ENCODE peak calls at places on chromosomes 1 and 21, in ten cellular contexts. One of them, this sample, is unnamed. For H3K4me1, the result is how much of the 10 kb centered on the place peaks cover.

GRCh38 chr1:211472724-211473123 is 19.2 kb downstream of the RD3 start:
- DNase-seq in GM23338: no peak
- DNase-seq in neural progenitor cell: no peak
- DNase-seq in CD8-positive, alpha-beta memory T cell: no peak
- DNase-seq in heart right ventricle: no peak
- DNase-seq in aorta: no peak
- DNase-seq in mesendoderm: no peak
- DNase-seq in transverse colon: no peak
- DNase-seq in mammary epithelial cell: no peak
- DNase-seq in CD4-positive, alpha-beta memory T cell: no peak
- DNase-seq in this sample: no peak

GRCh38 chr1:165884009-165884689 is 56.7 kb downstream of the UCK2 start:
- DNase-seq in GM23338: peak
- DNase-seq in neural progenitor cell: no peak
- DNase-seq in CD8-positive, alpha-beta memory T cell: no peak
- DNase-seq in heart right ventricle: no peak
- DNase-seq in aorta: no peak
- DNase-seq in mesendoderm: peak
- DNase-seq in transverse colon: no peak
- DNase-seq in mammary epithelial cell: no peak
- DNase-seq in CD4-positive, alpha-beta memory T cell: no peak
- DNase-seq in this sample: no peak

GRCh38 chr1:21703318-21703963 is 34.3 kb upstream of the RAP1GAP start:
- DNase-seq in GM23338: peak
- DNase-seq in neural progenitor cell: peak
- DNase-seq in CD8-positive, alpha-beta memory T cell: no peak
- DNase-seq in heart right ventricle: no peak
- DNase-seq in aorta: no peak
- DNase-seq in mesendoderm: peak
- DNase-seq in transverse colon: no peak
- DNase-seq in mammary epithelial cell: peak
- DNase-seq in CD4-positive, alpha-beta memory T cell: no peak
- DNase-seq in this sample: no peak

GRCh38 chr1:208437416-208437815 is 193.2 kb upstream of the PLXNA2 start:
- DNase-seq in GM23338: no peak
- DNase-seq in neural progenitor cell: no peak
- DNase-seq in CD8-positive, alpha-beta memory T cell: no peak
- DNase-seq in heart right ventricle: no peak
- DNase-seq in aorta: no peak
- DNase-seq in mesendoderm: peak
- DNase-seq in transverse colon: no peak
- DNase-seq in mammary epithelial cell: peak
- DNase-seq in CD4-positive, alpha-beta memory T cell: no peak
- DNase-seq in this sample: no peak

GRCh38 chr1:152756872-152757271 is 953 bp upstream of the KPRP start:
- DNase-seq in GM23338: no peak
- DNase-seq in neural progenitor cell: no peak
- DNase-seq in CD8-positive, alpha-beta memory T cell: no peak
- DNase-seq in heart right ventricle: no peak
- DNase-seq in aorta: no peak
- DNase-seq in mesendoderm: no peak
- DNase-seq in transverse colon: no peak
- DNase-seq in mammary epithelial cell: peak
- DNase-seq in CD4-positive, alpha-beta memory T cell: no peak
- DNase-seq in this sample: no peak

GRCh38 chr21:44875341-44875740 is 1.9 kb upstream of the PTTG1IP start:
- DNase-seq in GM23338: no peak
- DNase-seq in neural progenitor cell: no peak
- DNase-seq in CD8-positive, alpha-beta memory T cell: no peak
- DNase-seq in heart right ventricle: no peak
- DNase-seq in aorta: no peak
- DNase-seq in mesendoderm: no peak
- DNase-seq in transverse colon: no peak
- DNase-seq in mammary epithelial cell: peak
- DNase-seq in CD4-positive, alpha-beta memory T cell: no peak
- DNase-seq in this sample: no peak

GRCh38 chr1:212703991-212704564 is 4.4 kb upstream of the BATF3 start:
- DNase-seq in GM23338: peak
- DNase-seq in neural progenitor cell: no peak
- DNase-seq in CD8-positive, alpha-beta memory T cell: no peak
- DNase-seq in heart right ventricle: no peak
- DNase-seq in aorta: no peak
- DNase-seq in mesendoderm: no peak
- DNase-seq in transverse colon: no peak
- DNase-seq in mammary epithelial cell: no peak
- DNase-seq in CD4-positive, alpha-beta memory T cell: no peak
- DNase-seq in this sample: no peak

GRCh38 chr21:38388684-38389676 is 109.3 kb downstream of the ERG start:
- DNase-seq in GM23338: no peak
- DNase-seq in neural progenitor cell: no peak
- DNase-seq in CD8-positive, alpha-beta memory T cell: no peak
- DNase-seq in heart right ventricle: no peak
- DNase-seq in aorta: no peak
- DNase-seq in mesendoderm: no peak
- DNase-seq in transverse colon: no peak
- DNase-seq in mammary epithelial cell: no peak
- DNase-seq in CD4-positive, alpha-beta memory T cell: no peak
- DNase-seq in this sample: no peak

GRCh38 chr1:43934279-43934985 is 831 bp downstream of the ARTN start:
- DNase-seq in GM23338: peak
- DNase-seq in neural progenitor cell: peak
- DNase-seq in CD8-positive, alpha-beta memory T cell: peak
- DNase-seq in heart right ventricle: peak
- DNase-seq in aorta: peak
- DNase-seq in mesendoderm: peak
- DNase-seq in transverse colon: peak
- DNase-seq in mammary epithelial cell: peak
- DNase-seq in CD4-positive, alpha-beta memory T cell: peak
- DNase-seq in this sample: peak

GRCh38 chr1:45205910-45206721 is at the start of gene ZSWIM5:
- DNase-seq in GM23338: peak
- DNase-seq in neural progenitor cell: peak
- DNase-seq in CD8-positive, alpha-beta memory T cell: peak
- DNase-seq in heart right ventricle: peak
- DNase-seq in aorta: peak
- DNase-seq in mesendoderm: peak
- DNase-seq in transverse colon: peak
- DNase-seq in mammary epithelial cell: peak
- DNase-seq in CD4-positive, alpha-beta memory T cell: peak
- DNase-seq in this sample: peak

GRCh38 chr21:35057428-35057827 is 8.3 kb upstream of the RUNX1 start:
- DNase-seq in GM23338: no peak
- DNase-seq in neural progenitor cell: no peak
- DNase-seq in CD8-positive, alpha-beta memory T cell: no peak
- DNase-seq in heart right ventricle: no peak
- DNase-seq in aorta: no peak
- DNase-seq in mesendoderm: no peak
- DNase-seq in transverse colon: no peak
- DNase-seq in mammary epithelial cell: no peak
- DNase-seq in CD4-positive, alpha-beta memory T cell: no peak
- DNase-seq in this sample: no peak

GRCh38 chr1:2215909-2216766 is 12.0 kb upstream of the SKI start:
- DNase-seq in GM23338: no peak
- DNase-seq in neural progenitor cell: no peak
- DNase-seq in CD8-positive, alpha-beta memory T cell: no peak
- DNase-seq in heart right ventricle: peak
- DNase-seq in aorta: no peak
- DNase-seq in mesendoderm: no peak
- DNase-seq in transverse colon: no peak
- DNase-seq in mammary epithelial cell: no peak
- DNase-seq in CD4-positive, alpha-beta memory T cell: no peak
- DNase-seq in this sample: peak

GRCh38 chr21:28436286-28436932 is 556.3 kb downstream of the LTN1 start:
- DNase-seq in GM23338: no peak
- DNase-seq in neural progenitor cell: no peak
- DNase-seq in CD8-positive, alpha-beta memory T cell: no peak
- DNase-seq in heart right ventricle: no peak
- DNase-seq in aorta: no peak
- DNase-seq in mesendoderm: peak
- DNase-seq in transverse colon: no peak
- DNase-seq in mammary epithelial cell: peak
- DNase-seq in CD4-positive, alpha-beta memory T cell: no peak
- DNase-seq in this sample: no peak

GRCh38 chr21:33909756-33910155 is 5.8 kb downstream of the ATP5PO start:
- DNase-seq in GM23338: no peak
- DNase-seq in neural progenitor cell: no peak
- DNase-seq in CD8-positive, alpha-beta memory T cell: no peak
- DNase-seq in heart right ventricle: no peak
- DNase-seq in aorta: no peak
- DNase-seq in mesendoderm: no peak
- DNase-seq in transverse colon: no peak
- DNase-seq in mammary epithelial cell: no peak
- DNase-seq in CD4-positive, alpha-beta memory T cell: no peak
- DNase-seq in this sample: no peak

GRCh38 chr1:94672001-94672400 is 130.4 kb upstream of the F3 start:
- DNase-seq in GM23338: no peak
- DNase-seq in neural progenitor cell: no peak
- DNase-seq in CD8-positive, alpha-beta memory T cell: no peak
- DNase-seq in heart right ventricle: no peak
- DNase-seq in aorta: no peak
- DNase-seq in mesendoderm: no peak
- DNase-seq in transverse colon: no peak
- DNase-seq in mammary epithelial cell: no peak
- DNase-seq in CD4-positive, alpha-beta memory T cell: no peak
- DNase-seq in this sample: no peak
- H3K27ac ChIP-seq in GM23338: no peak
- H3K27ac ChIP-seq in neural progenitor cell: no peak
- H3K27ac ChIP-seq in CD8-positive, alpha-beta memory T cell: no peak
- H3K27ac ChIP-seq in heart right ventricle: no peak
- H3K27ac ChIP-seq in aorta: no peak
- H3K27ac ChIP-seq in mesendoderm: no peak
- H3K27ac ChIP-seq in transverse colon: no peak
- H3K27ac ChIP-seq in mammary epithelial cell: no peak
- H3K27ac ChIP-seq in CD4-positive, alpha-beta memory T cell: no peak
- H3K27ac ChIP-seq in this sample: no peak

GRCh38 chr1:9279172-9279840 is 13.4 kb upstream of the SPSB1 start:
- DNase-seq in GM23338: no peak
- DNase-seq in neural progenitor cell: no peak
- DNase-seq in CD8-positive, alpha-beta memory T cell: no peak
- DNase-seq in heart right ventricle: no peak
- DNase-seq in aorta: peak
- DNase-seq in mesendoderm: no peak
- DNase-seq in transverse colon: peak
- DNase-seq in mammary epithelial cell: no peak
- DNase-seq in CD4-positive, alpha-beta memory T cell: no peak
- DNase-seq in this sample: no peak
- H3K4me1 ChIP-seq in GM23338: under half
- H3K4me1 ChIP-seq in neural progenitor cell: under half
- H3K4me1 ChIP-seq in CD8-positive, alpha-beta memory T cell: under half
- H3K4me1 ChIP-seq in heart right ventricle: under half
- H3K4me1 ChIP-seq in aorta: under half
- H3K4me1 ChIP-seq in mesendoderm: under half
- H3K4me1 ChIP-seq in transverse colon: under half
- H3K4me1 ChIP-seq in mammary epithelial cell: under half
- H3K4me1 ChIP-seq in CD4-positive, alpha-beta memory T cell: half or more
- H3K4me1 ChIP-seq in this sample: half or more

DNA sequence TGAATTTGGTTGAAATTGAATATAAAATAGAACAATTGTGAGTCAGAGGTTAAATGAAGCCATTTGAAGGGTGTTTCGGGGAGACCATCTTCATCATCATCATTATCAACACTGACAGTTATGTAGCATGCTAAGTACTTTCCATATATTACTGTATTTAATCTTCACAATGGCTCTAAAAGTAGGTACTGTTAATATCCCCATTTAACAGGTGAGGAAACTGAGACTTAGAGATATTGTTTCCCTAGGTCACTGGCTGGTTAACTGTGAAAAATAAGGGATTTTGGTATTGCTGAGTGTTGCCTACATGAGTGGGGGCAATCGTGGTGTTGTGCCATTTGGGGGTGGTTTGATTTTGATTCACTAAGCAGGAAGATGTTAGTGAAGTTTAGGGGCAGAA is 100.3 kb downstream of the TBX19 start:
- DNase-seq in GM23338: no peak
- DNase-seq in neural progenitor cell: no peak
- DNase-seq in CD8-positive, alpha-beta memory T cell: no peak
- DNase-seq in heart right ventricle: no peak
- DNase-seq in aorta: no peak
- DNase-seq in mesendoderm: no peak
- DNase-seq in transverse colon: no peak
- DNase-seq in mammary epithelial cell: no peak
- DNase-seq in CD4-positive, alpha-beta memory T cell: no peak
- DNase-seq in this sample: no peak
- H3K27ac ChIP-seq in GM23338: no peak
- H3K27ac ChIP-seq in neural progenitor cell: no peak
- H3K27ac ChIP-seq in CD8-positive, alpha-beta memory T cell: no peak
- H3K27ac ChIP-seq in heart right ventricle: no peak
- H3K27ac ChIP-seq in aorta: no peak
- H3K27ac ChIP-seq in mesendoderm: no peak
- H3K27ac ChIP-seq in transverse colon: no peak
- H3K27ac ChIP-seq in mammary epithelial cell: no peak
- H3K27ac ChIP-seq in CD4-positive, alpha-beta memory T cell: no peak
- H3K27ac ChIP-seq in this sample: no peak

GRCh38 chr1:98903261-98903660 is 101.4 kb downstream of the PLPPR5 start:
- DNase-seq in GM23338: no peak
- DNase-seq in neural progenitor cell: no peak
- DNase-seq in CD8-positive, alpha-beta memory T cell: no peak
- DNase-seq in heart right ventricle: no peak
- DNase-seq in aorta: no peak
- DNase-seq in mesendoderm: no peak
- DNase-seq in transverse colon: no peak
- DNase-seq in mammary epithelial cell: peak
- DNase-seq in CD4-positive, alpha-beta memory T cell: no peak
- DNase-seq in this sample: no peak
- H3K4me1 ChIP-seq in GM23338: under half
- H3K4me1 ChIP-seq in neural progenitor cell: under half
- H3K4me1 ChIP-seq in CD8-positive, alpha-beta memory T cell: under half
- H3K4me1 ChIP-seq in heart right ventricle: under half
- H3K4me1 ChIP-seq in aorta: under half
- H3K4me1 ChIP-seq in mesendoderm: under half
- H3K4me1 ChIP-seq in transverse colon: under half
- H3K4me1 ChIP-seq in mammary epithelial cell: under half
- H3K4me1 ChIP-seq in CD4-positive, alpha-beta memory T cell: under half
- H3K4me1 ChIP-seq in this sample: under half

GRCh38 chr1:151621351-151621750 is 9.5 kb downstream of the SNX27 start:
- DNase-seq in GM23338: no peak
- DNase-seq in neural progenitor cell: no peak
- DNase-seq in CD8-positive, alpha-beta memory T cell: no peak
- DNase-seq in heart right ventricle: no peak
- DNase-seq in aorta: no peak
- DNase-seq in mesendoderm: no peak
- DNase-seq in transverse colon: no peak
- DNase-seq in mammary epithelial cell: no peak
- DNase-seq in CD4-positive, alpha-beta memory T cell: no peak
- DNase-seq in this sample: no peak
- H3K27ac ChIP-seq in GM23338: no peak
- H3K27ac ChIP-seq in neural progenitor cell: no peak
- H3K27ac ChIP-seq in CD8-positive, alpha-beta memory T cell: no peak
- H3K27ac ChIP-seq in heart right ventricle: no peak
- H3K27ac ChIP-seq in aorta: no peak
- H3K27ac ChIP-seq in mesendoderm: no peak
- H3K27ac ChIP-seq in transverse colon: peak
- H3K27ac ChIP-seq in mammary epithelial cell: no peak
- H3K27ac ChIP-seq in CD4-positive, alpha-beta memory T cell: no peak
- H3K27ac ChIP-seq in this sample: no peak